ENCODE peak calls at places on chromosomes 12 and 14, in eight cellular contexts. One of them, this sample, is unnamed.

GRCh38 chr14:102590667-102591099 is 1.8 kb upstream of the RCOR1 start:
- DNase-seq in AG08396: peak
- DNase-seq in MV-4-11: no peak
- DNase-seq in epithelial cell of esophagus: peak
- DNase-seq in body of pancreas: peak
- DNase-seq in psoas muscle: peak
- DNase-seq in NCI-H2081: no peak
- DNase-seq in naive thymus-derived CD8-positive, alpha-beta T cell: no peak
- DNase-seq in this sample: no peak

GRCh38 chr12:77835982-77836381 is 5.3 kb downstream of the NAV3 start:
- DNase-seq in AG08396: no peak
- DNase-seq in MV-4-11: no peak
- DNase-seq in epithelial cell of esophagus: no peak
- DNase-seq in body of pancreas: no peak
- DNase-seq in psoas muscle: no peak
- DNase-seq in NCI-H2081: no peak
- DNase-seq in naive thymus-derived CD8-positive, alpha-beta T cell: no peak
- DNase-seq in this sample: no peak

GRCh38 chr14:92258934-92259333 is 64.0 kb upstream of the SLC24A4 start:
- DNase-seq in AG08396: no peak
- DNase-seq in MV-4-11: peak
- DNase-seq in epithelial cell of esophagus: no peak
- DNase-seq in body of pancreas: no peak
- DNase-seq in psoas muscle: no peak
- DNase-seq in NCI-H2081: no peak
- DNase-seq in naive thymus-derived CD8-positive, alpha-beta T cell: no peak
- DNase-seq in this sample: no peak

GRCh38 chr12:121949643-121950397 is 31.4 kb downstream of the CFAP251 start:
- DNase-seq in AG08396: peak
- DNase-seq in MV-4-11: no peak
- DNase-seq in epithelial cell of esophagus: peak
- DNase-seq in body of pancreas: no peak
- DNase-seq in psoas muscle: no peak
- DNase-seq in NCI-H2081: no peak
- DNase-seq in naive thymus-derived CD8-positive, alpha-beta T cell: no peak
- DNase-seq in this sample: no peak

GRCh38 chr12:114408881-114409795 is 3.2 kb upstream of the TBX5 start:
- DNase-seq in AG08396: no peak
- DNase-seq in MV-4-11: no peak
- DNase-seq in epithelial cell of esophagus: no peak
- DNase-seq in body of pancreas: peak
- DNase-seq in psoas muscle: peak
- DNase-seq in NCI-H2081: no peak
- DNase-seq in naive thymus-derived CD8-positive, alpha-beta T cell: no peak
- DNase-seq in this sample: no peak

GRCh38 chr12:16299403-16299802 is 21.9 kb upstream of the SLC15A5 start:
- DNase-seq in AG08396: no peak
- DNase-seq in MV-4-11: no peak
- DNase-seq in epithelial cell of esophagus: no peak
- DNase-seq in body of pancreas: no peak
- DNase-seq in psoas muscle: peak
- DNase-seq in NCI-H2081: no peak
- DNase-seq in naive thymus-derived CD8-positive, alpha-beta T cell: no peak
- DNase-seq in this sample: no peak

GRCh38 chr12:6724409-6724797 is 557 bp downstream of the COPS7A start:
- DNase-seq in AG08396: no peak
- DNase-seq in MV-4-11: peak
- DNase-seq in epithelial cell of esophagus: no peak
- DNase-seq in body of pancreas: peak
- DNase-seq in psoas muscle: no peak
- DNase-seq in NCI-H2081: peak
- DNase-seq in naive thymus-derived CD8-positive, alpha-beta T cell: no peak
- DNase-seq in this sample: peak

GRCh38 chr14:94561656-94562010 is 391 bp downstream of the SERPINA4 start:
- DNase-seq in AG08396: no peak
- DNase-seq in MV-4-11: no peak
- DNase-seq in epithelial cell of esophagus: no peak
- DNase-seq in body of pancreas: no peak
- DNase-seq in psoas muscle: no peak
- DNase-seq in NCI-H2081: no peak
- DNase-seq in naive thymus-derived CD8-positive, alpha-beta T cell: no peak
- DNase-seq in this sample: no peak

GRCh38 chr12:117966511-117966910 is 2.3 kb downstream of the KSR2 start:
- DNase-seq in AG08396: no peak
- DNase-seq in MV-4-11: no peak
- DNase-seq in epithelial cell of esophagus: no peak
- DNase-seq in body of pancreas: no peak
- DNase-seq in psoas muscle: no peak
- DNase-seq in NCI-H2081: peak
- DNase-seq in naive thymus-derived CD8-positive, alpha-beta T cell: no peak
- DNase-seq in this sample: no peak

GRCh38 chr14:104817930-104818713 is 17.2 kb downstream of the ZBTB42 start:
- DNase-seq in AG08396: no peak
- DNase-seq in MV-4-11: no peak
- DNase-seq in epithelial cell of esophagus: no peak
- DNase-seq in body of pancreas: no peak
- DNase-seq in psoas muscle: no peak
- DNase-seq in NCI-H2081: no peak
- DNase-seq in naive thymus-derived CD8-positive, alpha-beta T cell: no peak
- DNase-seq in this sample: no peak

GRCh38 chr12:26863515-26863914 is 30.5 kb upstream of the ITPR2 start:
- DNase-seq in AG08396: no peak
- DNase-seq in MV-4-11: peak
- DNase-seq in epithelial cell of esophagus: peak
- DNase-seq in body of pancreas: no peak
- DNase-seq in psoas muscle: no peak
- DNase-seq in NCI-H2081: no peak
- DNase-seq in naive thymus-derived CD8-positive, alpha-beta T cell: no peak
- DNase-seq in this sample: no peak

GRCh38 chr12:27525373-27525772 is 1.4 kb downstream of the PPFIBP1 start:
- DNase-seq in AG08396: peak
- DNase-seq in MV-4-11: no peak
- DNase-seq in epithelial cell of esophagus: peak
- DNase-seq in body of pancreas: no peak
- DNase-seq in psoas muscle: no peak
- DNase-seq in NCI-H2081: no peak
- DNase-seq in naive thymus-derived CD8-positive, alpha-beta T cell: no peak
- DNase-seq in this sample: no peak

GRCh38 chr14:48735607-48736006 is 850.6 kb downstream of the RPS29 start:
- DNase-seq in AG08396: no peak
- DNase-seq in MV-4-11: no peak
- DNase-seq in epithelial cell of esophagus: no peak
- DNase-seq in body of pancreas: no peak
- DNase-seq in psoas muscle: no peak
- DNase-seq in NCI-H2081: no peak
- DNase-seq in naive thymus-derived CD8-positive, alpha-beta T cell: no peak
- DNase-seq in this sample: no peak

GRCh38 chr12:91380651-91381050 is 198.0 kb upstream of the DCN start:
- DNase-seq in AG08396: no peak
- DNase-seq in MV-4-11: no peak
- DNase-seq in epithelial cell of esophagus: peak
- DNase-seq in body of pancreas: no peak
- DNase-seq in psoas muscle: no peak
- DNase-seq in NCI-H2081: no peak
- DNase-seq in naive thymus-derived CD8-positive, alpha-beta T cell: no peak
- DNase-seq in this sample: no peak

GRCh38 chr14:106378191-106378590 is 851.8 kb downstream of the TMEM121 start:
- DNase-seq in AG08396: no peak
- DNase-seq in MV-4-11: no peak
- DNase-seq in epithelial cell of esophagus: no peak
- DNase-seq in body of pancreas: no peak
- DNase-seq in psoas muscle: no peak
- DNase-seq in NCI-H2081: no peak
- DNase-seq in naive thymus-derived CD8-positive, alpha-beta T cell: no peak
- DNase-seq in this sample: peak

GRCh38 chr14:101561145-101561896 is at the start of gene DIO3:
- DNase-seq in AG08396: no peak
- DNase-seq in MV-4-11: no peak
- DNase-seq in epithelial cell of esophagus: no peak
- DNase-seq in body of pancreas: peak
- DNase-seq in psoas muscle: peak
- DNase-seq in NCI-H2081: no peak
- DNase-seq in naive thymus-derived CD8-positive, alpha-beta T cell: no peak
- DNase-seq in this sample: no peak

GRCh38 chr12:17982556-17982955 is 107.4 kb downstream of the RERGL start:
- DNase-seq in AG08396: no peak
- DNase-seq in MV-4-11: no peak
- DNase-seq in epithelial cell of esophagus: peak
- DNase-seq in body of pancreas: no peak
- DNase-seq in psoas muscle: no peak
- DNase-seq in NCI-H2081: no peak
- DNase-seq in naive thymus-derived CD8-positive, alpha-beta T cell: no peak
- DNase-seq in this sample: no peak

GRCh38 chr14:75069021-75069810 is at the start of gene ZC2HC1C:
- DNase-seq in AG08396: peak
- DNase-seq in MV-4-11: peak
- DNase-seq in epithelial cell of esophagus: peak
- DNase-seq in body of pancreas: peak
- DNase-seq in psoas muscle: peak
- DNase-seq in NCI-H2081: peak
- DNase-seq in naive thymus-derived CD8-positive, alpha-beta T cell: peak
- DNase-seq in this sample: peak

GRCh38 chr12:509494-509893 is 49.8 kb downstream of the B4GALNT3 start:
- DNase-seq in AG08396: no peak
- DNase-seq in MV-4-11: no peak
- DNase-seq in epithelial cell of esophagus: peak
- DNase-seq in body of pancreas: no peak
- DNase-seq in psoas muscle: no peak
- DNase-seq in NCI-H2081: no peak
- DNase-seq in naive thymus-derived CD8-positive, alpha-beta T cell: no peak
- DNase-seq in this sample: no peak

GRCh38 chr12:90970471-90970870 is 15.5 kb upstream of the CCER1 start:
- DNase-seq in AG08396: no peak
- DNase-seq in MV-4-11: no peak
- DNase-seq in epithelial cell of esophagus: peak
- DNase-seq in body of pancreas: no peak
- DNase-seq in psoas muscle: no peak
- DNase-seq in NCI-H2081: no peak
- DNase-seq in naive thymus-derived CD8-positive, alpha-beta T cell: no peak
- DNase-seq in this sample: no peak

GRCh38 chr14:33229269-33229924 is 290.7 kb downstream of the NPAS3 start:
- DNase-seq in AG08396: no peak
- DNase-seq in MV-4-11: no peak
- DNase-seq in epithelial cell of esophagus: no peak
- DNase-seq in body of pancreas: no peak
- DNase-seq in psoas muscle: no peak
- DNase-seq in NCI-H2081: peak
- DNase-seq in naive thymus-derived CD8-positive, alpha-beta T cell: no peak
- DNase-seq in this sample: no peak

GRCh38 chr14:91273885-91274273 is 29.4 kb upstream of the GPR68 start:
- DNase-seq in AG08396: no peak
- DNase-seq in MV-4-11: no peak
- DNase-seq in epithelial cell of esophagus: no peak
- DNase-seq in body of pancreas: no peak
- DNase-seq in psoas muscle: no peak
- DNase-seq in NCI-H2081: no peak
- DNase-seq in naive thymus-derived CD8-positive, alpha-beta T cell: no peak
- DNase-seq in this sample: no peak

GRCh38 chr12:123389560-123390351 is 5.8 kb downstream of the KMT5A start:
- DNase-seq in AG08396: peak
- DNase-seq in MV-4-11: no peak
- DNase-seq in epithelial cell of esophagus: peak
- DNase-seq in body of pancreas: peak
- DNase-seq in psoas muscle: peak
- DNase-seq in NCI-H2081: no peak
- DNase-seq in naive thymus-derived CD8-positive, alpha-beta T cell: peak
- DNase-seq in this sample: no peak

GRCh38 chr14:77864580-77864979 is 64.7 kb downstream of the ADCK1 start:
- DNase-seq in AG08396: no peak
- DNase-seq in MV-4-11: no peak
- DNase-seq in epithelial cell of esophagus: no peak
- DNase-seq in body of pancreas: no peak
- DNase-seq in psoas muscle: no peak
- DNase-seq in NCI-H2081: no peak
- DNase-seq in naive thymus-derived CD8-positive, alpha-beta T cell: no peak
- DNase-seq in this sample: no peak

GRCh38 chr14:57171903-57172302 is 96.8 kb downstream of the EXOC5 start:
- DNase-seq in AG08396: no peak
- DNase-seq in MV-4-11: no peak
- DNase-seq in epithelial cell of esophagus: no peak
- DNase-seq in body of pancreas: no peak
- DNase-seq in psoas muscle: no peak
- DNase-seq in NCI-H2081: no peak
- DNase-seq in naive thymus-derived CD8-positive, alpha-beta T cell: no peak
- DNase-seq in this sample: no peak

GRCh38 chr12:131449027-131449426 is 261.9 kb upstream of the SFSWAP start:
- DNase-seq in AG08396: no peak
- DNase-seq in MV-4-11: no peak
- DNase-seq in epithelial cell of esophagus: no peak
- DNase-seq in body of pancreas: no peak
- DNase-seq in psoas muscle: no peak
- DNase-seq in NCI-H2081: no peak
- DNase-seq in naive thymus-derived CD8-positive, alpha-beta T cell: no peak
- DNase-seq in this sample: no peak

GRCh38 chr14:31703056-31703455 is 141.9 kb downstream of the NUBPL start:
- DNase-seq in AG08396: no peak
- DNase-seq in MV-4-11: no peak
- DNase-seq in epithelial cell of esophagus: no peak
- DNase-seq in body of pancreas: no peak
- DNase-seq in psoas muscle: no peak
- DNase-seq in NCI-H2081: no peak
- DNase-seq in naive thymus-derived CD8-positive, alpha-beta T cell: no peak
- DNase-seq in this sample: no peak

GRCh38 chr12:124805876-124806668 is 57.6 kb downstream of the SCARB1 start:
- DNase-seq in AG08396: no peak
- DNase-seq in MV-4-11: no peak
- DNase-seq in epithelial cell of esophagus: no peak
- DNase-seq in body of pancreas: no peak
- DNase-seq in psoas muscle: no peak
- DNase-seq in NCI-H2081: no peak
- DNase-seq in naive thymus-derived CD8-positive, alpha-beta T cell: no peak
- DNase-seq in this sample: no peak

GRCh38 chr14:74538411-74539391 is 45.1 kb downstream of the ISCA2 start:
- DNase-seq in AG08396: no peak
- DNase-seq in MV-4-11: no peak
- DNase-seq in epithelial cell of esophagus: no peak
- DNase-seq in body of pancreas: no peak
- DNase-seq in psoas muscle: no peak
- DNase-seq in NCI-H2081: no peak
- DNase-seq in naive thymus-derived CD8-positive, alpha-beta T cell: no peak
- DNase-seq in this sample: no peak

This sample was measured in naive thymus-derived CD4-positive, alpha-beta T cell.